ENCODE peak calls at places on chromosome 22, in eight cellular contexts. W is fibroblast of lung, R is tibial nerve, U is IMR-90, O is RWPE1, A is PC-3, Z is ovary, B is esophagus squamous epithelium. I is an unnamed sample.

GRCh38 chr22:32204856-32205722 is at the start of gene RFPL2:
- DNase-seq in W (peak), R (no peak), U (peak), O (peak), A (no peak), Z (no peak), B (no peak), I (peak)

GRCh38 chr22:50526849-50527801 is 1.7 kb upstream of the SCO2 start:
- DNase-seq in W (peak), R (peak), U (no peak), O (no peak), A (peak), Z (peak), B (no peak), I (no peak)

GRCh38 chr22:39491696-39492095 is 10.4 kb upstream of the MIEF1 start:
- DNase-seq in W (no peak), R (no peak), U (no peak), O (no peak), A (no peak), Z (no peak), B (no peak), I (no peak)

GRCh38 chr22:27699676-27700075 is 101.9 kb downstream of the MN1 start:
- DNase-seq in W (no peak), R (no peak), U (no peak), O (no peak), A (no peak), Z (no peak), B (no peak), I (no peak)

GRCh38 chr22:38569972-38570840 is at the start of gene DMC1:
- DNase-seq in W (peak), R (peak), U (peak), O (peak), A (peak), Z (peak), B (peak), I (peak)

GRCh38 chr22:50205781-50206569 is 5.2 kb downstream of the SELENOO start:
- DNase-seq in W (no peak), R (no peak), U (no peak), O (no peak), A (no peak), Z (no peak), B (no peak), I (no peak)

GRCh38 chr22:25008666-25009065 is 56.1 kb downstream of the KIAA1671 start:
- DNase-seq in W (no peak), R (no peak), U (no peak), O (no peak), A (peak), Z (no peak), B (no peak), I (no peak)

GRCh38 chr22:44547371-44547770 is 49.3 kb upstream of the RTL6 start:
- DNase-seq in W (no peak), R (no peak), U (no peak), O (no peak), A (no peak), Z (no peak), B (no peak), I (no peak)

GRCh38 chr22:30201970-30202369 is 44.6 kb downstream of the LIF start:
- DNase-seq in W (peak), R (no peak), U (peak), O (no peak), A (peak), Z (no peak), B (no peak), I (no peak)

GRCh38 chr22:41239443-41240128 is 1.1 kb downstream of the CHADL start:
- DNase-seq in W (no peak), R (no peak), U (no peak), O (no peak), A (no peak), Z (no peak), B (no peak), I (no peak)

GRCh38 chr22:41237036-41237706 is 3.6 kb downstream of the CHADL start:
- DNase-seq in W (no peak), R (no peak), U (no peak), O (no peak), A (no peak), Z (no peak), B (no peak), I (no peak)

GRCh38 chr22:41238570-41239442 is 1.9 kb downstream of the CHADL start:
- DNase-seq in W (no peak), R (no peak), U (no peak), O (no peak), A (no peak), Z (no peak), B (no peak), I (no peak)

GRCh38 chr22:41240377-41241132 is at the start of gene CHADL:
- DNase-seq in W (no peak), R (no peak), U (no peak), O (no peak), A (no peak), Z (no peak), B (no peak), I (no peak)

GRCh38 chr22:41237707-41238569 is 2.8 kb downstream of the CHADL start:
- DNase-seq in W (peak), R (peak), U (peak), O (peak), A (peak), Z (peak), B (no peak), I (no peak)
- TF ChIP-seq CTCF in W (peak), R (peak), U (peak), O (peak), A (peak), Z (peak), B (peak), I (peak)

GRCh38 chr22:19879996-19880785 is 25.5 kb upstream of the GNB1L start:
- DNase-seq in W (no peak), R (no peak), U (no peak), O (no peak), A (no peak), Z (no peak), B (no peak), I (no peak)
- H3K27ac ChIP-seq in W (peak), R (peak), U (peak), O (peak), A (peak), Z (no peak), B (no peak), I (peak)

GRCh38 chr22:36566720-36567119 is 37.8 kb upstream of the EIF3D start:
- DNase-seq in W (no peak), R (no peak), U (no peak), O (no peak), A (no peak), Z (no peak), B (no peak), I (no peak)

GRCh38 chr22:36573815-36574350 is 44.9 kb upstream of the EIF3D start:
- DNase-seq in W (no peak), R (no peak), U (no peak), O (no peak), A (no peak), Z (no peak), B (no peak), I (no peak)

GRCh38 chr22:36571991-36572390 is 43.0 kb upstream of the EIF3D start:
- DNase-seq in W (no peak), R (no peak), U (no peak), O (no peak), A (peak), Z (no peak), B (no peak), I (no peak)

GRCh38 chr22:36568846-36569245 is 39.9 kb upstream of the EIF3D start:
- DNase-seq in W (no peak), R (no peak), U (no peak), O (no peak), A (no peak), Z (no peak), B (no peak), I (no peak)

DNA sequence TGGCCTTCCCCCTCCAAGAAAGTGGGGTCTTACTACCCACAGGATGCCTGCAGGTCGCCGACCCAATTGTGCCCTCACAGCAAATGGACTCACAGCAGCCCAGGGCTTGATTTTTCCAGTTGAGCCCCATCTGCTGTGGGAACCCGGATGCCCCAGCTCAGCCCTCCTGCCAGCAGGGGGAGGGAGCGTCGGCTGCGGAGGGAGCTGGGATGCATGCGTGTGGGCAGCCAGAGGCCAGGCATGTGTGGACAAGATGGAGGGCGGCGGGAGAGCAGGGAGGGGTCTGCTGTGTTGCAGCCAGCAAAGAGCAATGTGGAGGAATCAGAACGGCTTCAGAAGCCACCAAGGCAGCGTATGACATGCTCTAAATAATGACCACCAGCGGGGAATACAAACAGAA is 41.0 kb upstream of the EIF3D start:
- DNase-seq in W (peak), R (no peak), U (peak), O (no peak), A (no peak), Z (no peak), B (no peak), I (no peak)
- TF ChIP-seq CTCF in W (peak), R (no peak), U (peak), O (no peak), A (no peak), Z (no peak), B (no peak), I (peak)

GRCh38 chr22:34696557-34696956 is 369.4 kb upstream of the ISX start:
- DNase-seq in W (no peak), R (no peak), U (no peak), O (no peak), A (no peak), Z (no peak), B (no peak), I (peak)
- H3K27ac ChIP-seq in W (no peak), R (no peak), U (no peak), O (no peak), A (no peak), Z (no peak), B (no peak), I (no peak)

I was measured in esophagus muscularis mucosa.